ENCODE peak calls at places on chromosome 2, in nine cellular contexts. O is activated CD4-positive, alpha-beta T cell treated with anti-CD3 and anti-CD28 coated beads for 36 hours; H is suprapubic skin; V is naive thymus-derived CD4-positive, alpha-beta T cell; Q is MCF 10A; S is activated T-helper 1 cell treated with anti-CD3 and anti-CD28 coated beads, Interleukin-2, amount 50 U/mL, for 16 hours; J is SW 1271; F is cardiac septum; L is neuronal stem cell. K is an unnamed sample.

GRCh38 chr2:10575566-10576300 is 114.0 kb downstream of the NOL10 start:
- DNase-seq in O (no peak), H (no peak), V (no peak), Q (peak), S (no peak), J (peak), F (no peak), L (no peak), K (peak)

GRCh38 chr2:203636896-203637818 is 69.3 kb upstream of the CD28 start:
- DNase-seq in O (no peak), H (no peak), V (no peak), Q (peak), S (no peak), J (no peak), F (no peak), L (no peak), K (no peak)

GRCh38 chr2:134401789-134402188 is 147.9 kb downstream of the MGAT5 start:
- DNase-seq in O (no peak), H (no peak), V (no peak), Q (peak), S (no peak), J (no peak), F (no peak), L (no peak), K (no peak)

GRCh38 chr2:179614121-179614520 is 247.3 kb downstream of the ZNF385B start:
- DNase-seq in O (no peak), H (no peak), V (no peak), Q (no peak), S (no peak), J (peak), F (no peak), L (no peak), K (no peak)

GRCh38 chr2:64727843-64728463 is 74.2 kb upstream of the SERTAD2 start:
- DNase-seq in O (no peak), H (no peak), V (no peak), Q (no peak), S (no peak), J (no peak), F (no peak), L (no peak), K (no peak)

GRCh38 chr2:20149703-20150030 is 75.3 kb downstream of the SDC1 start:
- DNase-seq in O (no peak), H (no peak), V (no peak), Q (no peak), S (no peak), J (no peak), F (no peak), L (no peak), K (no peak)

GRCh38 chr2:218161639-218162038 is 5.1 kb downstream of the CXCR1 start:
- DNase-seq in O (no peak), H (no peak), V (no peak), Q (no peak), S (no peak), J (no peak), F (no peak), L (no peak), K (no peak)

GRCh38 chr2:239223330-239224248 is 177.2 kb downstream of the HDAC4 start:
- DNase-seq in O (no peak), H (peak), V (no peak), Q (no peak), S (no peak), J (no peak), F (no peak), L (no peak), K (no peak)

GRCh38 chr2:219500135-219500534 is 1.4 kb downstream of the GMPPA start:
- DNase-seq in O (no peak), H (no peak), V (no peak), Q (no peak), S (no peak), J (no peak), F (no peak), L (no peak), K (no peak)

GRCh38 chr2:217360111-217360510 is 500.2 kb upstream of the TNP1 start:
- DNase-seq in O (no peak), H (no peak), V (no peak), Q (no peak), S (no peak), J (no peak), F (no peak), L (no peak), K (no peak)

GRCh38 chr2:164992818-164993217 is 37.5 kb upstream of the SLC38A11 start:
- DNase-seq in O (peak), H (no peak), V (peak), Q (peak), S (no peak), J (peak), F (no peak), L (peak), K (no peak)

GRCh38 chr2:181457741-181458425 is 697 bp downstream of the ITGA4 start:
- DNase-seq in O (peak), H (peak), V (peak), Q (no peak), S (peak), J (no peak), F (peak), L (peak), K (no peak)

GRCh38 chr2:97691166-97691565 is 21.7 kb downstream of the C2orf92 start:
- DNase-seq in O (no peak), H (no peak), V (no peak), Q (no peak), S (no peak), J (no peak), F (no peak), L (no peak), K (no peak)

GRCh38 chr2:24304621-24305020 is 55.7 kb downstream of the ITSN2 start:
- DNase-seq in O (no peak), H (no peak), V (no peak), Q (no peak), S (no peak), J (no peak), F (no peak), L (no peak), K (no peak)